ENCODE peak calls at places on chromosomes 16 and 17, in seven cellular contexts. P, N, H, U, K, O and L are unnamed samples.
A peak's percentile ranks its signal among the peaks of the same experiment; 100 is the strongest.

GRCh38 chr17:58317421-58318064 is 11.1 kb downstream of the TSPOAP1 start:
- DNase-seq in P (peak; percentile 70), N (peak; percentile 68), H (peak; percentile 83), U (peak; percentile 47), K (peak; percentile 66), O (peak; percentile 77), L (no peak)

GRCh38 chr17:46964315-46965265 is 14.5 kb downstream of the RPRML start:
- DNase-seq in P (peak; percentile 73), N (peak; percentile 66), H (peak; percentile 70), U (no peak), K (no peak), O (peak; percentile 72), L (no peak)

GRCh38 chr17:73297934-73298861 is 13.6 kb downstream of the CDC42EP4 start:
- DNase-seq in P (no peak), N (no peak), H (peak; percentile 30), U (no peak), K (peak; percentile 53), O (no peak), L (no peak)

GRCh38 chr16:51509336-51509735 is 358.3 kb upstream of the SALL1 start:
- DNase-seq in P (no peak), N (no peak), H (no peak), U (no peak), K (no peak), O (no peak), L (no peak)

GRCh38 chr17:58601976-58602375 is 87.5 kb upstream of the MTMR4 start:
- DNase-seq in P (no peak), N (no peak), H (no peak), U (no peak), K (no peak), O (no peak), L (no peak)

GRCh38 chr16:11542069-11542775 is 44.5 kb downstream of the LITAF start:
- DNase-seq in P (no peak), N (no peak), H (no peak), U (no peak), K (no peak), O (no peak), L (no peak)

GRCh38 chr16:11990672-11991390 is 14.3 kb downstream of the SNX29 start:
- DNase-seq in P (no peak), N (no peak), H (no peak), U (no peak), K (no peak), O (no peak), L (no peak)

GRCh38 chr17:57606111-57606875 is 138.8 kb downstream of the CCDC182 start:
- DNase-seq in P (no peak), N (no peak), H (no peak), U (no peak), K (no peak), O (no peak), L (no peak)

GRCh38 chr17:27541326-27542023 is 85.2 kb downstream of the KSR1 start:
- DNase-seq in P (no peak), N (no peak), H (no peak), U (no peak), K (no peak), O (no peak), L (no peak)

GRCh38 chr16:3256876-3257465 is 538 bp upstream of the MEFV start:
- DNase-seq in P (no peak), N (no peak), H (no peak), U (no peak), K (no peak), O (no peak), L (no peak)

GRCh38 chr17:72056155-72056554 is 64.7 kb upstream of the SOX9 start:
- DNase-seq in P (no peak), N (no peak), H (no peak), U (no peak), K (no peak), O (no peak), L (no peak)

GRCh38 chr16:47644166-47644565 is 183.0 kb downstream of the PHKB start:
- DNase-seq in P (no peak), N (no peak), H (no peak), U (no peak), K (peak; percentile 27), O (no peak), L (no peak)

GRCh38 chr16:50480206-50480605 is 68.0 kb upstream of the NKD1 start:
- DNase-seq in P (no peak), N (no peak), H (no peak), U (no peak), K (no peak), O (no peak), L (no peak)

GRCh38 chr17:51085150-51085805 is 35.4 kb downstream of the SPAG9 start:
- DNase-seq in P (no peak), N (no peak), H (no peak), U (no peak), K (no peak), O (no peak), L (no peak)

GRCh38 chr17:59498421-59499307 is 66.7 kb upstream of the DHX40 start:
- DNase-seq in P (no peak), N (no peak), H (no peak), U (no peak), K (no peak), O (no peak), L (no peak)

GRCh38 chr16:21554795-21555585 is 44.4 kb upstream of the METTL9 start:
- DNase-seq in P (peak; percentile 95), N (peak; percentile 88), H (peak; percentile 96), U (peak; percentile 93), K (peak; percentile 82), O (peak; percentile 99), L (peak; percentile 96)

GRCh38 chr16:58614212-58614611 is 15.4 kb downstream of the CNOT1 start:
- DNase-seq in P (no peak), N (no peak), H (no peak), U (no peak), K (no peak), O (no peak), L (no peak)

DNA sequence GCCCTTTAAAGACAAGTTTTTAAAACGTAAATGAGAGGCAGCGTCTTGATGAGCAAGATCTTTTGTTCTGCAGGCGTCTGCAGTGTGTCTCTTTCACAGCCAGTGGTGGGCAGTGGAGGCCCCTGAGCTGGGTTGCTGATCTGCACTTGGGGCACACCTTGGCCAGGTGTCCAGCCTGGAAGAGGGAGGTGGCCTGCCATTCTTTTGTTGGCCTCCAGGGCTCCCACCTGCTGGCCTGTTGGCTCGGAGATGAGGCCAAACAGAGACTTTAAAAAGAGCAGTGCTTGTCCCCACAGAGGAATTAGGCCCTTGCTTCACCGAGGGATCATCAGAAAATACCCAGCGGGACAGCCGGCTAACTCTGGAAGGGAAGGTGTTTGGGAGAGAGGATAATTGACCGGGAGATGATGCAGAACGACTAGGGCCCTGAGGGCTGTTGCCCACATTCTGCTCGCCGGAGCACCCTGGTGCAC is 145.9 kb upstream of the PLCG2 start:
- DNase-seq in P (peak; percentile 46), N (peak; percentile 65), H (peak; percentile 76), U (no peak), K (no peak), O (peak; percentile 76), L (no peak)
- TF ChIP-seq CTCF in P (peak; percentile 34), N (peak; percentile 39), H (peak; percentile 58), U (no peak), K (no peak), O (peak; percentile 56), L (no peak)

GRCh38 chr17:76371656-76372628 is 12.5 kb upstream of the SPHK1 start:
- DNase-seq in P (no peak), N (no peak), H (no peak), U (no peak), K (no peak), O (no peak), L (no peak)

GRCh38 chr17:76368545-76368944 is 14.8 kb upstream of the PRPSAP1 start:
- DNase-seq in P (no peak), N (no peak), H (peak; percentile 50), U (no peak), K (no peak), O (peak; percentile 34), L (peak; percentile 88)

GRCh38 chr17:76367647-76368046 is 13.9 kb upstream of the PRPSAP1 start:
- DNase-seq in P (no peak), N (no peak), H (no peak), U (no peak), K (no peak), O (no peak), L (no peak)

GRCh38 chr17:76369804-76370203 is 14.6 kb upstream of the SPHK1 start:
- DNase-seq in P (no peak), N (no peak), H (no peak), U (no peak), K (no peak), O (no peak), L (no peak)

GRCh38 chr17:76370261-76370993 is 14.0 kb upstream of the SPHK1 start:
- DNase-seq in P (no peak), N (no peak), H (no peak), U (no peak), K (peak; percentile 74), O (peak; percentile 62), L (no peak)
- TF ChIP-seq CTCF in P (peak; percentile 31), N (no peak), H (peak; percentile 66), U (peak; percentile 13), K (peak; percentile 35), O (peak; percentile 73), L (peak; percentile 45)

GRCh38 chr16:67965668-67966548 is 2.5 kb downstream of the SLC12A4 start:
- DNase-seq in P (no peak), N (no peak), H (no peak), U (no peak), K (no peak), O (no peak), L (no peak)

GRCh38 chr16:67963325-67964321 is 4.8 kb downstream of the SLC12A4 start:
- DNase-seq in P (no peak), N (peak; percentile 71), H (peak; percentile 69), U (no peak), K (peak; percentile 52), O (peak; percentile 75), L (no peak)

GRCh38 chr16:67962135-67962534 is 6.3 kb downstream of the SLC12A4 start:
- DNase-seq in P (no peak), N (no peak), H (no peak), U (no peak), K (no peak), O (no peak), L (no peak)

GRCh38 chr16:67966549-67967182 is 1.8 kb downstream of the SLC12A4 start:
- DNase-seq in P (peak; percentile 31), N (peak; percentile 43), H (peak; percentile 88), U (no peak), K (no peak), O (peak; percentile 52), L (no peak)

DNA sequence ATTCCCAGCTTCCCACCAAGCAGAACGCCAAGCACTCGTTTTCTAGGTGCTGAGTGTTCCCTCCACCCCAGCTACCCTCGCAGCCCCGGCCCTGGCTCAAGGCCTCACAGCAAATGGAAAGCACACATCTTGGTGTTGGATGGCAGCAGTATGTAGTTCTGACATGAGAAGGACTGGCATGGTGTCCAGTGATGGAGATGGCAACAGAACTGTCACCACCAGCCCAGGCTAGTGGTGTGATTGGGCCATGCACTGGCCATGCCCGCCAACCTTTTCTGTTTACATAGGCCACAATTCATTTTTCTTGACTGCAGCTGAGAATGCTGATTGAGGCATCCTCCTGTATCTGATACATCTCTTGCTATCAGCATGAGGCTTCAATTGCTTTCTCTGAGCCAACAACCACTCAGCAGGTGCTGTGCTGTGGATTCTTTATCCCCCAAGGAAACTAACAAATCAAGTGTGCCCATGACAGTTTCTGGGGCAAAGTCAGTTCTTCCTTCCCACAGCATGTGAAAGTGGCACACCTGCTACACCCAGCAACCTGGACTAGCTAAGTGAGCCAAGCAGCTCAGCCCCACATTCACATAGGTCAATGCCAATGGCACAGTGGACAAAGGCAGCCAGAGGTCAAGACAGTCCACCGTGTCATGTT is 3.8 kb downstream of the SLC12A4 start:
- DNase-seq in P (no peak), N (no peak), H (no peak), U (no peak), K (no peak), O (no peak), L (no peak)
- TF ChIP-seq CTCF in P (no peak), N (no peak), H (no peak), U (no peak), K (no peak), O (no peak), L (no peak)

GRCh38 chr17:78412403-78412802 is 34.0 kb downstream of the PGS1 start:
- DNase-seq in P (peak; percentile 31), N (no peak), H (no peak), U (no peak), K (no peak), O (peak; percentile 54), L (no peak)
- TF ChIP-seq CTCF in P (peak; percentile 51), N (no peak), H (peak; percentile 62), U (no peak), K (no peak), O (peak; percentile 58), L (peak; percentile 42)